ENCODE peak calls at places on chromosome 3, in nine cellular contexts. C is epithelial cell of prostate; F is activated CD4-positive, alpha-beta T cell treated with anti-CD3 and anti-CD28 coated beads, Interleukin-2, amount 50 U/mL, for 48 hours; R is cardiac fibroblast; Q is LoVo; H is fibroblast of mammary gland; M is endothelial cell; O is NCI-H524 treated with DMSO at 0.1 percent for 48 hours; N is WTC11. B is an unnamed sample.

GRCh38 chr3:45137656-45138181 is 8.5 kb downstream of the CDCP1 start:
- DNase-seq in C (no peak), F (no peak), R (peak), Q (no peak), H (peak), M (no peak), O (no peak), N (no peak), B (peak)

GRCh38 chr3:134464693-134465385 is 20.9 kb downstream of the ANAPC13 start:
- DNase-seq in C (no peak), F (no peak), R (no peak), Q (no peak), H (peak), M (no peak), O (no peak), N (no peak), B (no peak)

GRCh38 chr3:194871143-194871863 is 185.6 kb downstream of the FAM43A start:
- DNase-seq in C (peak), F (no peak), R (peak), Q (peak), H (peak), M (peak), O (peak), N (peak), B (peak)

GRCh38 chr3:196666001-196666867 is 26.7 kb downstream of the NRROS start:
- DNase-seq in C (peak), F (no peak), R (peak), Q (no peak), H (peak), M (no peak), O (peak), N (peak), B (peak)

GRCh38 chr3:37852097-37852496 is 9.6 kb upstream of the CTDSPL start:
- DNase-seq in C (peak), F (no peak), R (peak), Q (no peak), H (peak), M (no peak), O (no peak), N (no peak), B (no peak)

GRCh38 chr3:168419091-168419490 is 323.4 kb upstream of the GOLIM4 start:
- DNase-seq in C (no peak), F (no peak), R (no peak), Q (no peak), H (no peak), M (no peak), O (no peak), N (no peak), B (no peak)

GRCh38 chr3:183287301-183287971 is 34.4 kb downstream of the B3GNT5 start:
- DNase-seq in C (no peak), F (no peak), R (peak), Q (no peak), H (peak), M (no peak), O (no peak), N (no peak), B (no peak)

GRCh38 chr3:107740992-107741896 is 218.5 kb downstream of the BBX start:
- DNase-seq in C (no peak), F (no peak), R (peak), Q (peak), H (peak), M (no peak), O (peak), N (no peak), B (no peak)

GRCh38 chr3:177424541-177424940 is 227.3 kb upstream of the TBL1XR1 start:
- DNase-seq in C (no peak), F (no peak), R (no peak), Q (no peak), H (no peak), M (no peak), O (no peak), N (no peak), B (no peak)

GRCh38 chr3:20099020-20099539 is 58.8 kb downstream of the KAT2B start:
- DNase-seq in C (no peak), F (no peak), R (no peak), Q (no peak), H (no peak), M (no peak), O (no peak), N (no peak), B (no peak)

GRCh38 chr3:172550347-172550943 is 27.2 kb upstream of the TNFSF10 start:
- DNase-seq in C (peak), F (peak), R (peak), Q (peak), H (peak), M (no peak), O (no peak), N (no peak), B (peak)

GRCh38 chr3:18641916-18642315 is 216.8 kb upstream of the SATB1 start:
- DNase-seq in C (no peak), F (no peak), R (no peak), Q (no peak), H (no peak), M (no peak), O (no peak), N (no peak), B (no peak)

GRCh38 chr3:14371573-14372474 is 30.6 kb upstream of the SLC6A6 start:
- DNase-seq in C (peak), F (no peak), R (peak), Q (peak), H (peak), M (no peak), O (peak), N (no peak), B (no peak)

GRCh38 chr3:13613343-13614190 is 64.6 kb downstream of the FBLN2 start:
- DNase-seq in C (no peak), F (no peak), R (no peak), Q (no peak), H (no peak), M (no peak), O (no peak), N (no peak), B (no peak)

GRCh38 chr3:10518506-10519150 is 13.2 kb upstream of the ATP2B2 start:
- DNase-seq in C (no peak), F (no peak), R (peak), Q (no peak), H (no peak), M (no peak), O (no peak), N (no peak), B (no peak)

GRCh38 chr3:184186184-184186901 is at the start of gene ABCF3:
- DNase-seq in C (no peak), F (no peak), R (peak), Q (no peak), H (peak), M (no peak), O (no peak), N (no peak), B (no peak)

GRCh38 chr3:37770336-37770735 is 91.3 kb upstream of the CTDSPL start:
- DNase-seq in C (no peak), F (no peak), R (no peak), Q (no peak), H (no peak), M (peak), O (no peak), N (no peak), B (no peak)

GRCh38 chr3:127908202-127908601 is 6.8 kb upstream of the KBTBD12 start:
- DNase-seq in C (no peak), F (no peak), R (no peak), Q (no peak), H (no peak), M (no peak), O (no peak), N (no peak), B (no peak)

GRCh38 chr3:65785065-65785645 is 253.6 kb downstream of the MAGI1 start:
- DNase-seq in C (no peak), F (no peak), R (peak), Q (peak), H (peak), M (peak), O (peak), N (no peak), B (peak)

GRCh38 chr3:24640330-24640877 is 145.8 kb upstream of the THRB start:
- DNase-seq in C (no peak), F (no peak), R (peak), Q (peak), H (peak), M (no peak), O (no peak), N (no peak), B (peak)

GRCh38 chr3:69425249-69425648 is 39.4 kb upstream of the FRMD4B start:
- DNase-seq in C (no peak), F (peak), R (peak), Q (peak), H (peak), M (peak), O (no peak), N (peak), B (no peak)

GRCh38 chr3:17632401-17633100 is 109.9 kb downstream of the TBC1D5 start:
- DNase-seq in C (no peak), F (no peak), R (peak), Q (no peak), H (peak), M (no peak), O (no peak), N (no peak), B (peak)

GRCh38 chr3:39146611-39147373 is 6.6 kb downstream of the CSRNP1 start:
- DNase-seq in C (peak), F (peak), R (peak), Q (peak), H (peak), M (no peak), O (no peak), N (no peak), B (peak)